ENCODE peak calls at places on chromosome 17, in ten cellular contexts. R is adrenal gland, S is heart left ventricle, F is IMR-90, Q is A549, B is body of pancreas, J is breast epithelium, G is suprapubic skin, P is gastrocnemius medialis, Y is spleen. U is an unnamed sample.

GRCh38 chr17:2125013-2125535 is 70.2 kb downstream of the HIC1 start:
- DNase-seq in Y (no peak), P (no peak), J (no peak), S (no peak), B (no peak), R (no peak), Q (no peak), G (no peak), F (peak; percentile 92), U (no peak)

GRCh38 chr17:72496461-72496860 is 375.6 kb downstream of the SOX9 start:
- DNase-seq in F (peak; percentile 28), Q (no peak), J (no peak), B (no peak), S (no peak), R (no peak), Y (no peak), G (no peak), P (no peak), U (no peak)

GRCh38 chr17:43671755-43672502 is 10.2 kb upstream of the MEOX1 start:
- DNase-seq in P (no peak), Y (no peak), R (no peak), B (no peak), S (no peak), F (no peak), J (no peak), Q (no peak), G (no peak), U (no peak)

GRCh38 chr17:78144146-78144719 is 2.0 kb upstream of the C17orf99 start:
- DNase-seq in G (peak; percentile 71), P (peak; percentile 63), R (peak; percentile 94), S (peak; percentile 93), J (peak; percentile 56), F (peak; percentile 76), Y (peak; percentile 88), B (peak; percentile 87), Q (peak; percentile 77), U (no peak)

GRCh38 chr17:1871743-1872142 is 41.9 kb downstream of the RPA1 start:
- DNase-seq in S (no peak), Y (no peak), R (no peak), F (no peak), Q (no peak), J (no peak), G (no peak), P (no peak), B (no peak), U (no peak)

GRCh38 chr17:2844386-2844785 is 48.1 kb downstream of the RAP1GAP2 start:
- DNase-seq in G (no peak), F (peak; percentile 29), P (no peak), S (no peak), B (no peak), J (no peak), Q (peak; percentile 96), R (no peak), Y (no peak), U (no peak)

GRCh38 chr17:38341035-38341721 is 2.6 kb downstream of the GPR179 start:
- DNase-seq in J (no peak), R (peak; percentile 86), F (no peak), P (no peak), B (peak; percentile 62), S (peak; percentile 78), Y (no peak), Q (no peak), G (no peak), U (no peak)

GRCh38 chr17:28885951-28886350 is 11.6 kb downstream of the FLOT2 start:
- DNase-seq in P (no peak), Y (no peak), B (no peak), J (no peak), F (no peak), G (no peak), S (no peak), R (no peak), Q (no peak), U (no peak)

GRCh38 chr17:28467456-28468025 is 5.9 kb upstream of the SLC13A2 start:
- DNase-seq in F (peak; percentile 33), B (no peak), J (no peak), R (no peak), P (no peak), Q (no peak), G (no peak), Y (no peak), S (no peak), U (no peak)

DNA sequence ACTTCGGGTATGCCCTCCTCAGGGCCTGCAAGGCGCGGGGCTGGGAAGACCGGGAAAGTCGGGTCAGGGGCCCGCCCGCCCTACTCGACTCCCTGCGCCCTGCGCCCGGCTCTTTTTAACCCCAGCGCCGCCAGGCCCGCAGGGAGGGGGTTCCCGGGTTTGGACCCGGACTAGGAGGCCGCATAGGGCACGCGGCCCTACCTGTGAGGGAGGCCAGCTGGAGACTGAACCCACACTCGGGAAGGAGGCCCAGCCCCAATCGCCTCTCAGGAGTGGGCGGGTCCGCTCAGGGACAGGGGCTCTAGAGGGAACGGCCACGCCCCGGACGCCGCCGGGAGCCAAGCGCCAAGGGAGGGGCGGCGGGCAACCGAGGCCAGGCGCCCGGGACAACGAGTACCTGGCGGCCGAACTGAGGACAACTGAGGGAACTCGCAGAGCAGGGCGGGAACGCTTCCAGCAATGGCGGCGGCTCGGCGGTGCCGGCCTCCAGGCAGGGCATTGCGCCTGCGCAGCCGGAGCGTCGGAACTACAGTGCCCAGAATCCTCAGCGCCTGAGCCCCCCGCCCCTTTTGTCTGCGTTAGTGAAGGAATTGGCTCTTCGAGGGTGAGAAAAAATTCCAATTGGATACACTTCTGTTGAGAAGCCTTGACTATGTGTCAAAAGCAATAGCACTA is at the start of gene ZNF624:
- DNase-seq in S (peak; percentile 98), J (peak; percentile 96), G (peak; percentile 96), Q (peak; percentile 97), F (peak; percentile 83), Y (peak; percentile 95), R (peak; percentile 98), B (peak; percentile 99), P (peak; percentile 99), U (peak; percentile 61)
- TF ChIP-seq POLR2A in S (peak; percentile 90), J (peak; percentile 64), G (no peak), Q (peak; percentile 92), F (no peak), Y (no peak), R (peak; percentile 87), B (peak; percentile 96), P (peak; percentile 78), U (peak; percentile 89)

DNA sequence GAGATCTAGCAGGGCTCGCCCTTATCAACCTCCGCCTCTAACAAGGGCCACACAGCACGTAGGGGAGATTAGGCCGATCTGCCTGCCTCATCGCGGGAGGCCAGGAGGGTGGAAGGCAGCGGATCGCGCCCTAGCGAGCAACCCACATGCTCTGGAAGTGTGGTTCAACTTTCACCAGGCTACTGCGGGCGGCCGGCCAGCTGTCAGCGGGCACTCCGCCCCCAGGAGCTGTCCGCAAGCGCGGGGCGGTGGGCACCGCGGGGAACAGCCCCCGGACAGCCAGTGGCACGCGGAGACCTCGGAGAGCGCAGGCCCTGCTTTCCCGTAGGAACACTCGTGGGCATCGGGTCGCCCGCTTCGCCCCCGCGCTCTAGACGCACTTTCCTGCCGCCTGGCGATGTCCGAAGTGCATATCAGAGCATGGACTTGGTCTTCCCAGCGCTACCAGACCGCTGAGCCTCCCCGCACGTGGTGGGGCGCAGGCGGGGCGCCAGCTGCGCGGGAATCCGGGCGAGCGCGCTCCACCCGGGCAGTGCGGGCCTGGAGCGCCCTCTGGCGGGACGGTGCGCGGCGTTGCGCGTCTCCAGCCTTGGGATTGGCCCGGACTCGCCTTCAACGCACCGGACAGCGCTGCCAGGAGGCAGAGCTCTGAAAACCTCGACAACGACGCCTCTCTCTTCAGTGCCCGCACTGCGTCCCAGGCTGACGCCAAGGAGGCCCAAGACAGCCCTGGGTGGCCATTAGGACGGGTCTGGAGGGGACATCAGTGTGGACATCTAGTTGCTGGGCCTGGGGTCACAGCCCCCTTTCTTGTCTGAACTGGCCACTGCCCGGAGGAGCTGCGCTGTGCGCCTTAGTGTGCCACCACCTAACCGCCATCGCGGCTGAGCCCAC is 3.6 kb upstream of the ZNHIT3 start:
- DNase-seq in F (peak; percentile 71), R (peak; percentile 92), B (peak; percentile 88), P (peak; percentile 79), Q (peak; percentile 87), Y (peak; percentile 95), G (peak; percentile 88), S (peak; percentile 87), J (peak; percentile 77), U (peak; percentile 9)
- TF ChIP-seq POLR2A in F (no peak), R (no peak), B (peak; percentile 9), P (no peak), Q (no peak), Y (no peak), G (no peak), S (no peak), J (no peak), U (no peak)

GRCh38 chr17:66211047-66211810 is 18.0 kb downstream of the APOH start:
- DNase-seq in Y (no peak), B (no peak), P (no peak), G (no peak), S (no peak), F (no peak), J (no peak), R (no peak), Q (no peak), U (no peak)
- TF ChIP-seq POLR2A in Y (no peak), B (no peak), P (no peak), G (no peak), S (no peak), F (no peak), J (no peak), R (no peak), Q (no peak), U (no peak)

GRCh38 chr17:12813680-12814079 is 24.4 kb downstream of the ARHGAP44 start:
- DNase-seq in J (no peak), P (no peak), R (no peak), Y (no peak), S (no peak), Q (no peak), F (no peak), B (no peak), G (no peak), U (no peak)

GRCh38 chr17:12814718-12815117 is 25.4 kb downstream of the ARHGAP44 start:
- DNase-seq in P (no peak), Q (no peak), G (no peak), S (no peak), F (no peak), B (no peak), R (no peak), J (no peak), Y (no peak), U (no peak)

GRCh38 chr17:12812877-12813276 is 23.6 kb downstream of the ARHGAP44 start:
- DNase-seq in R (no peak), J (no peak), S (no peak), Y (no peak), B (no peak), Q (no peak), G (no peak), P (no peak), F (no peak), U (no peak)

GRCh38 chr17:12821376-12821940 is 32.2 kb downstream of the ARHGAP44 start:
- DNase-seq in J (no peak), Q (no peak), R (no peak), F (peak; percentile 5), G (no peak), Y (no peak), B (no peak), S (no peak), P (no peak), U (no peak)

DNA sequence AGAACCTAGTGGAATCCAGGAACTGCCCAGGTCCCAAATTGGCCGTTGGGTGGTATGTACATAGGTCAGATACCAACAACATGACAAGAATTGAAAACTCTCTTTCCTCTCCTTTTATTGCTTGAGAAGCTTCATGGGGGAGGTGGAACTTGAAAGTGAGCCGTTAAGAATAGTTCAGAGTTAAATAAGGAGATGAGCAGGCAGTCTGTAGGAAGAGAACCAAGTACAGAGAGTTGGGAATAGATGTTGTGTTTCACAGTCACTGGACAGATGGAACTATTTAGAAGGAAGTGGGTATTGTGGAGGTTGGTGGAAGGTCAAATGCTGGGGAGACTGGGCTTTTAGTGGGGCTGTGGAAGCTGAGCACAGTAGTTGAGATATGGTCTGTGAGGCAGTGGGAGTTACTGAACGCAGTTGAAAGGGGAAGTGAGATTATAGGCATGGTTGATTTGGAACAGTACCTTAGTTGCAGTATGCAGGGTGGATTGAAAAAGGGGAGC is 26.4 kb downstream of the ARHGAP44 start:
- DNase-seq in G (no peak), J (no peak), R (no peak), F (no peak), P (no peak), B (no peak), Q (no peak), Y (no peak), S (no peak), U (peak; percentile 82)
- TF ChIP-seq POLR2A in G (no peak), J (no peak), R (no peak), F (no peak), P (no peak), B (no peak), Q (no peak), Y (no peak), S (no peak), U (peak; percentile 52)

U was measured in GM12878.